ENCODE peak calls at places on chromosomes 3 and 15, in ten cellular contexts. B, I, O, A, Y, N, H, W, S and P are unnamed samples.

GRCh38 chr15:75237316-75237982 is 20.7 kb upstream of the GOLGA6C start:
- DNase-seq in B (no peak), I (no peak), O (no peak), A (peak; percentile 1), Y (no peak), N (no peak), H (no peak), W (no peak), S (peak; percentile 46), P (no peak)

GRCh38 chr3:1446531-1446930 is 353.7 kb downstream of the CNTN6 start:
- DNase-seq in B (no peak), I (no peak), O (no peak), A (no peak), Y (no peak), N (no peak), H (no peak), W (no peak), S (no peak), P (no peak)

GRCh38 chr3:141112686-141113255 is 61.6 kb downstream of the SPSB4 start:
- DNase-seq in B (no peak), I (no peak), O (no peak), A (no peak), Y (no peak), N (no peak), H (no peak), W (no peak), S (peak; percentile 7), P (no peak)

GRCh38 chr15:70093481-70094309 is 4.0 kb downstream of the TLE3 start:
- DNase-seq in B (peak; percentile 65), I (peak; percentile 29), O (no peak), A (peak; percentile 61), Y (peak; percentile 68), N (no peak), H (peak; percentile 44), W (peak; percentile 39), S (no peak), P (no peak)

GRCh38 chr3:33373082-33373437 is 67.1 kb downstream of the UBP1 start:
- DNase-seq in B (no peak), I (no peak), O (no peak), A (no peak), Y (no peak), N (no peak), H (no peak), W (no peak), S (no peak), P (no peak)

GRCh38 chr3:20503394-20504082 is 317.5 kb upstream of the SGO1 start:
- DNase-seq in B (no peak), I (no peak), O (no peak), A (no peak), Y (no peak), N (no peak), H (no peak), W (no peak), S (no peak), P (no peak)

GRCh38 chr3:58484049-58484721 is 7.7 kb upstream of the KCTD6 start:
- DNase-seq in B (no peak), I (peak; percentile 49), O (no peak), A (no peak), Y (no peak), N (no peak), H (no peak), W (no peak), S (no peak), P (no peak)

GRCh38 chr15:29252231-29252630 is 17.4 kb downstream of the NSMCE3 start:
- DNase-seq in B (no peak), I (no peak), O (no peak), A (no peak), Y (no peak), N (no peak), H (no peak), W (no peak), S (no peak), P (no peak)

GRCh38 chr3:194208701-194209100 is 72.8 kb downstream of the HES1 start:
- DNase-seq in B (no peak), I (no peak), O (no peak), A (no peak), Y (no peak), N (no peak), H (no peak), W (no peak), S (no peak), P (no peak)

GRCh38 chr3:187046033-187046432 is 93.3 kb downstream of the RPL39L start:
- DNase-seq in B (no peak), I (no peak), O (no peak), A (no peak), Y (no peak), N (no peak), H (no peak), W (no peak), S (no peak), P (no peak)
- TF ChIP-seq CTCF in B (no peak), I (no peak), O (no peak), A (no peak), Y (no peak), N (no peak), H (no peak), W (no peak), S (no peak), P (no peak)

DNA sequence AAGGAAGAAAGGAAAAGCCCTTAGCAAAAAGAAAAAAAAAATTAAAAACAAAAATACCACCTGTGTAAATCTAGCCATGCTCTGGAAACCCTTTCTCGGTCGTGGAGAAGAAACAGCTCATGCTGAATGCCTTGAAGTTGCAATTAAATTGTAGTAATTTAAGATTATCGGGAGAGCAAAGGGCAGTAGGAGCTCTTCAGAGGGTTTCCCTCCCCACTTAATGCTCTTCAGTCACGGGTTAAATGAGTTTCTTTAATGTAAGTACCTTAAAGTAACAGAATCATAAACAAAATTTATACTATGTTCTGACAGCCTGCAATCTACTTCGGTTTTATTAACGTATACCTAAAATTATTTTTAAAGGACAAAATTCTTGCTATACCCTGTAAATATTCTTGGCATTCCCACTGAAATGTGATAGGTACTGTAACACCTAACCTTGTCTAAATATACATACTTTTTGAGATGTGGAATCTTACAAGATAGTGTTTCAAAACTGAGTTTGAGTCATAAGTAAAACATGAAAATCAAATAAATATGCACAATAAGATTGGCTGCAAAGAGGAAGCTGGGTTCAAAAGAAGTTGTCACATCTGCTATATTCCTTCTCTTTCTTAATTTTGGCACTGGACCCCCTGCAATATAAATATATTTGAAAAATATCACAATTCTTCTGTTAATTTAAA is 5.3 kb downstream of the FOXP1 start:
- DNase-seq in B (peak; percentile 14), I (peak; percentile 30), O (no peak), A (no peak), Y (no peak), N (no peak), H (peak; percentile 55), W (no peak), S (no peak), P (no peak)
- H3K4me3 ChIP-seq in B (no peak overlapping the region), I (peak overlapping the region; percentile 86), O (no peak overlapping the region), A (no peak overlapping the region), Y (peak overlapping the region; percentile 87), N (no peak overlapping the region), H (no peak overlapping the region), W (no peak overlapping the region), S (peak overlapping the region; percentile 22), P (peak overlapping the region; percentile 12)

DNA sequence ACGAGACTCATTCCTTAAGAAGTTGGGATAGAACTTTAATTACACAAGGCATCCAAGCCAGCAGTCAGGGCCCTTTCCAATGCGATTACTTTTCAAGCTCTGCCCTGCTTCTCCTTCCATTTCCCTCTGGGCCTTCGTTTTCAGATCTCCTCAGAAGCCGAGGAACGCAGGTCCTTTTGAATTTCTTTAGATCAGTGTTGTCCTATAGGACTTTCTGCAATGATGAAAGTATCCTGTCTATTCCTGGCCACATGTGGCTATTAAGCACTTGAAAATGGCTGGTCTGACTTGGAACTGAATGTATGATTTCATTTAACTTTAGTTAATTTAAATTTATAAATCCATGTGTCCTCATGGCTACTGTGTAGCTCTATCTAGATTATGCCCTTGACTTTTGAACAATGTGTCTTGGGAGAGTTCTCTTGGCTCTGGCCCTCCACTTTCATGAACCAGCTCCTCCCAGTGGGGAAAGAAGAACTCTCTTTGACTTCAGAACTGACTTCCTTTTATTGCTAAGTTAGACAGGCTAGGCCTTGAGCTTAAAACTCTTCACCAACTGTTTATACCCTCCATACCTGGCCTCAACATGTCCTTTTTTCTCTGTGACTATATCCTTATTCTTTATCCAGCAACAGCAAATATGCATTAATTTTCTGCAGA is 22.7 kb downstream of the TGFBR2 start:
- DNase-seq in B (peak; percentile 65), I (peak; percentile 81), O (no peak), A (no peak), Y (no peak), N (no peak), H (no peak), W (peak; percentile 18), S (no peak), P (no peak)
- TF ChIP-seq CTCF in B (no peak), I (peak; percentile 36), O (peak; percentile 16), A (no peak), Y (peak; percentile 32), N (peak; percentile 11), H (no peak), W (peak; percentile 24), S (peak; percentile 15), P (no peak)

GRCh38 chr3:63990204-63990603 is 33.1 kb downstream of the PSMD6 start:
- DNase-seq in B (no peak), I (no peak), O (no peak), A (no peak), Y (no peak), N (no peak), H (no peak), W (no peak), S (no peak), P (no peak)

GRCh38 chr3:63988943-63989342 is 34.4 kb downstream of the PSMD6 start:
- DNase-seq in B (no peak), I (no peak), O (no peak), A (no peak), Y (no peak), N (no peak), H (no peak), W (no peak), S (no peak), P (no peak)

GRCh38 chr3:63992461-63993209 is 30.7 kb downstream of the PSMD6 start:
- DNase-seq in B (no peak), I (no peak), O (no peak), A (no peak), Y (no peak), N (no peak), H (no peak), W (no peak), S (no peak), P (no peak)

GRCh38 chr3:63991666-63992065 is 31.6 kb downstream of the PSMD6 start:
- DNase-seq in B (no peak), I (no peak), O (no peak), A (no peak), Y (no peak), N (no peak), H (no peak), W (no peak), S (no peak), P (no peak)

GRCh38 chr3:63990733-63991132 is 32.6 kb downstream of the PSMD6 start:
- DNase-seq in B (no peak), I (no peak), O (no peak), A (no peak), Y (no peak), N (no peak), H (no peak), W (no peak), S (no peak), P (no peak)
- H3K4me3 ChIP-seq in B (no peak overlapping the region), I (no peak overlapping the region), O (no peak overlapping the region), A (no peak overlapping the region), Y (no peak overlapping the region), N (no peak overlapping the region), H (no peak overlapping the region), W (no peak overlapping the region), S (no peak overlapping the region), P (no peak overlapping the region)

GRCh38 chr3:125141596-125142417 is 70.7 kb downstream of the SLC12A8 start:
- DNase-seq in B (peak; percentile 36), I (peak; percentile 69), O (no peak), A (no peak), Y (peak; percentile 74), N (no peak), H (peak; percentile 61), W (peak; percentile 80), S (peak; percentile 79), P (no peak)
- TF ChIP-seq CTCF in B (peak; percentile 16), I (no peak), O (peak; percentile 19), A (no peak), Y (peak; percentile 10), N (peak; percentile 16), H (no peak), W (peak; percentile 37), S (peak; percentile 22), P (peak; percentile 45)